ENCODE peak calls at places on chromosomes 3 and 15, in eight cellular contexts. K is cardiac muscle cell, H is IMR-90, O is breast epithelium, T is SJCRH30, Q is mammary epithelial cell, M is kidney, E is lung. G is an unnamed sample.

GRCh38 chr3:129690406-129690805 is 83.9 kb upstream of the PLXND1 start:
- DNase-seq in M (no peak), K (peak; percentile 48), O (no peak), Q (peak; percentile 65), H (peak; percentile 79), T (peak; percentile 67), E (peak; percentile 52), G (no peak)

GRCh38 chr15:63504979-63505841 is 817 bp downstream of the USP3 start:
- DNase-seq in T (peak; percentile 61), Q (peak; percentile 48), K (peak; percentile 64), M (peak; percentile 87), E (peak; percentile 60), O (peak; percentile 54), H (peak; percentile 51), G (peak; percentile 65)

GRCh38 chr15:48641416-48641815 is 4.1 kb downstream of the FBN1 start:
- DNase-seq in T (no peak), Q (peak; percentile 40), O (no peak), H (peak; percentile 47), K (no peak), M (no peak), E (no peak), G (peak; percentile 50)

GRCh38 chr3:81173514-81173913 is 587.9 kb downstream of the GBE1 start:
- DNase-seq in Q (no peak), T (no peak), K (peak; percentile 18), E (no peak), O (no peak), M (no peak), H (no peak), G (no peak)

GRCh38 chr3:51549311-51549710 is 10.8 kb downstream of the RAD54L2 start:
- DNase-seq in T (no peak), E (no peak), M (no peak), Q (no peak), H (no peak), K (no peak), O (no peak), G (no peak)

GRCh38 chr3:176579741-176580185 is 617.5 kb downstream of the TBL1XR1 start:
- DNase-seq in M (no peak), H (peak; percentile 10), K (no peak), O (no peak), E (no peak), Q (no peak), T (no peak), G (no peak)

GRCh38 chr3:152436707-152437615 is 168.2 kb downstream of the MBNL1 start:
- DNase-seq in O (no peak), Q (no peak), T (no peak), K (no peak), M (no peak), E (no peak), H (no peak), G (no peak)

GRCh38 chr3:38307599-38307998 is 25.5 kb downstream of the SLC22A14 start:
- DNase-seq in O (no peak), K (no peak), E (no peak), Q (no peak), M (peak; percentile 76), H (no peak), T (no peak), G (peak; percentile 27)

GRCh38 chr3:54830658-54831057 is 97.2 kb downstream of the LRTM1 start:
- DNase-seq in M (no peak), E (no peak), O (no peak), Q (no peak), K (no peak), H (peak; percentile 36), T (peak; percentile 31), G (no peak)

GRCh38 chr15:77033417-77033728 is 37.5 kb downstream of the TSPAN3 start:
- DNase-seq in M (no peak), T (no peak), O (peak; percentile 14), K (no peak), Q (no peak), E (no peak), H (no peak), G (no peak)

GRCh38 chr15:91498046-91498445 is 355.5 kb upstream of the SLCO3A1 start:
- DNase-seq in K (no peak), Q (no peak), H (no peak), M (no peak), O (no peak), T (no peak), E (no peak), G (no peak)

GRCh38 chr3:132911741-132912415 is 126.3 kb upstream of the TMEM108 start:
- DNase-seq in T (peak; percentile 19), M (no peak), K (no peak), H (no peak), E (no peak), Q (no peak), O (no peak), G (no peak)

GRCh38 chr3:49607796-49608195 is 53.5 kb downstream of the BSN start:
- DNase-seq in Q (no peak), K (no peak), H (no peak), E (no peak), T (no peak), M (no peak), O (no peak), G (peak; percentile 36)

GRCh38 chr3:184066211-184066610 is 13.4 kb downstream of the HTR3C start:
- DNase-seq in H (peak; percentile 9), Q (no peak), O (no peak), T (no peak), K (no peak), M (no peak), E (no peak), G (peak; percentile 68)

GRCh38 chr15:89416339-89417183 is 79.8 kb downstream of the RHCG start:
- DNase-seq in M (no peak), Q (peak; percentile 56), E (peak; percentile 49), T (peak; percentile 65), H (peak; percentile 50), O (no peak), K (peak; percentile 84), G (peak; percentile 76)

GRCh38 chr3:188264231-188265213 is 110.6 kb downstream of the LPP start:
- DNase-seq in Q (no peak), O (no peak), K (no peak), T (no peak), H (peak; percentile 73), M (no peak), E (no peak), G (no peak)

GRCh38 chr3:8482960-8483665 is 18.5 kb upstream of the LMCD1 start:
- DNase-seq in H (peak; percentile 97), E (peak; percentile 67), T (peak; percentile 96), Q (peak; percentile 87), O (peak; percentile 92), K (no peak), M (peak; percentile 80), G (peak; percentile 73)

GRCh38 chr3:101128786-101129185 is 135.6 kb upstream of the ABI3BP start:
- DNase-seq in M (no peak), O (peak; percentile 26), E (no peak), T (no peak), Q (peak; percentile 48), K (no peak), H (no peak), G (no peak)

GRCh38 chr3:141302364-141303141 is 65.8 kb upstream of the ZBTB38 start:
- DNase-seq in K (no peak), M (no peak), H (peak; percentile 75), E (no peak), Q (peak; percentile 81), O (peak; percentile 52), T (no peak), G (peak; percentile 51)

GRCh38 chr3:72177075-72178050 is 392.4 kb upstream of the PROK2 start:
- DNase-seq in K (no peak), E (peak; percentile 45), O (peak; percentile 63), H (peak; percentile 13), M (peak; percentile 87), Q (peak; percentile 65), T (peak; percentile 14), G (peak; percentile 51)

DNA sequence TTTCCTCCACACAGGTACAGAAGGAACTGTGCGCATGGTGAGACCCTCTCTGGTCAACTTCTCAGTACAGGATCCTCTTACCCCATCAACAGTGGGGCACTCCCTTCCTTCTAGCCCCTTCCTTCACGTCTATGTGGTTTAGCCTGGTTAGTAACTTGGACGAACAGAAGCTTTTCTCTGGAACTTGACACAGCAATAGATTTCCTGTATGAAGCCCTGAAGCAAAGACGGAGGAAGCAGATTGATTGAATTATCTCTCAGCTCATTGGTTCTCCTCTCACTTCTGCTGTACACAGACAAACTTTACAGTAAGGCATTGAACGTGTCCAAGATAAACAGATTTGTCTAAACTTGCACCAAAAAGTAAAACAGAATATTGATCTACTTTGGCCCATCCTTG is at the start of gene CD200R1:
- DNase-seq in T (no peak), M (no peak), Q (no peak), H (no peak), E (no peak), K (no peak), O (no peak), G (no peak)
- H3K4me3 ChIP-seq in T (no peak within 1 kb of the TSS), M (no peak within 1 kb of the TSS), Q (no peak within 1 kb of the TSS), H (no peak within 1 kb of the TSS), E (no peak within 1 kb of the TSS), K (no peak within 1 kb of the TSS), O (peak within 1 kb of the TSS; percentile 21), G (no peak within 1 kb of the TSS)

GRCh38 chr15:26736502-26737248 is 36.2 kb downstream of the GABRB3 start:
- DNase-seq in O (no peak), M (no peak), Q (no peak), K (no peak), E (no peak), H (no peak), T (no peak), G (no peak)

GRCh38 chr15:26729581-26729980 is 43.3 kb downstream of the GABRB3 start:
- DNase-seq in Q (no peak), E (no peak), O (no peak), M (no peak), K (no peak), T (no peak), H (no peak), G (no peak)

GRCh38 chr15:26729030-26729429 is 43.8 kb downstream of the GABRB3 start:
- DNase-seq in M (no peak), O (no peak), K (no peak), T (no peak), E (no peak), Q (no peak), H (no peak), G (no peak)

DNA sequence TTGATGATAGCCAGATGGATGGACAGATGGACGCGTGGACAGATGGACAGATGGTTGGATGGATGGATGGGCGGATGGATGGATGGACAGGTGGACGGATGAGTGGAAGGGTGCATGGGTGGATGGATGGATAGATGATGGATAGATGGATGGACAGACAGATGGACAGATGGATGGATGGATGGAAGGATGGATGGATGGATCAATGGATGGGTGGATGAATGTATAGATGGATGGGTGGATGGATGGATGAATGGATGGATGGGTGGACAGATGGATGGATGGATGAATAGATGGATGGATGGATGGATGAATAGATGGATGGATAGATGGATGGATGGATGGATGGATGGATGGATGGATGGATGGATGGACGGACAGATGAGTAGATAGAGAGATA is 40.9 kb downstream of the GABRB3 start:
- DNase-seq in H (no peak), M (no peak), T (no peak), O (no peak), Q (no peak), E (no peak), K (no peak), G (no peak)
- H3K4me1 ChIP-seq in H (no peaks in the 10 kb centered on the region), M (no peaks in the 10 kb centered on the region), T (no peaks in the 10 kb centered on the region), O (no peaks in the 10 kb centered on the region), Q (no peaks in the 10 kb centered on the region), E (no peaks in the 10 kb centered on the region), K (no peaks in the 10 kb centered on the region), G (no peaks in the 10 kb centered on the region)

GRCh38 chr15:69755571-69756310 is 303.1 kb downstream of the RPLP1 start:
- DNase-seq in K (no peak), H (no peak), M (no peak), E (no peak), O (no peak), T (peak; percentile 35), Q (peak; percentile 12), G (peak; percentile 62)
- H3K4me3 ChIP-seq in K (no peak overlapping the region), H (no peak overlapping the region), M (no peak overlapping the region), E (no peak overlapping the region), O (no peak overlapping the region), T (no peak overlapping the region), Q (no peak overlapping the region), G (no peak overlapping the region)

GRCh38 chr3:128040660-128041059 is 11.6 kb upstream of the SEC61A1 start:
- DNase-seq in K (no peak), H (no peak), Q (no peak), O (no peak), E (no peak), T (no peak), M (no peak), G (no peak)
- H3K4me1 ChIP-seq in K (no peaks in the 10 kb centered on the region), H (no peaks in the 10 kb centered on the region), Q (no peaks in the 10 kb centered on the region), O (no peaks in the 10 kb centered on the region), E (no peaks in the 10 kb centered on the region), T (no peaks in the 10 kb centered on the region), M (no peaks in the 10 kb centered on the region), G (no peaks in the 10 kb centered on the region)

G was measured in SJSA1.